ENCODE peak calls at places on chromosome 19, in five cellular contexts. One of them, this sample, is unnamed.

GRCh38 chr19:11581740-11582139 is 4.3 kb upstream of the ACP5 start:
- DNase-seq in bronchial epithelial cell: no peak
- DNase-seq in upper lobe of left lung: no peak
- DNase-seq in cardiac fibroblast: peak; percentile 46
- DNase-seq in SJSA1: no peak
- DNase-seq in this sample: no peak

GRCh38 chr19:48419158-48419920 is 25.9 kb downstream of the GRIN2D start:
- DNase-seq in bronchial epithelial cell: no peak
- DNase-seq in cardiac fibroblast: peak; percentile 39
- DNase-seq in SJSA1: no peak
- DNase-seq in upper lobe of left lung: peak; percentile 46
- DNase-seq in this sample: no peak

GRCh38 chr19:37718357-37718756 is 1.2 kb downstream of the ZNF607 start:
- DNase-seq in upper lobe of left lung: no peak
- DNase-seq in SJSA1: no peak
- DNase-seq in bronchial epithelial cell: peak; percentile 2
- DNase-seq in cardiac fibroblast: no peak
- DNase-seq in this sample: no peak

GRCh38 chr19:6588508-6589345 is 2.2 kb downstream of the CD70 start:
- DNase-seq in bronchial epithelial cell: no peak
- DNase-seq in SJSA1: peak; percentile 59
- DNase-seq in cardiac fibroblast: no peak
- DNase-seq in upper lobe of left lung: no peak
- DNase-seq in this sample: no peak

GRCh38 chr19:5957132-5957531 is 20.8 kb downstream of the RANBP3 start:
- DNase-seq in SJSA1: no peak
- DNase-seq in bronchial epithelial cell: peak; percentile 58
- DNase-seq in upper lobe of left lung: no peak
- DNase-seq in cardiac fibroblast: no peak
- DNase-seq in this sample: no peak

GRCh38 chr19:8423821-8424223 is 10.7 kb downstream of the MARCHF2 start:
- DNase-seq in upper lobe of left lung: peak; percentile 88
- DNase-seq in SJSA1: peak; percentile 96
- DNase-seq in cardiac fibroblast: peak; percentile 99
- DNase-seq in bronchial epithelial cell: peak; percentile 93
- DNase-seq in this sample: peak; percentile 83

GRCh38 chr19:53158119-53158656 is 665 bp downstream of the ZNF347 start:
- DNase-seq in bronchial epithelial cell: no peak
- DNase-seq in cardiac fibroblast: peak; percentile 31
- DNase-seq in SJSA1: peak; percentile 34
- DNase-seq in upper lobe of left lung: peak; percentile 28
- DNase-seq in this sample: no peak

GRCh38 chr19:38478273-38478971 is 44.9 kb downstream of the RYR1 start:
- DNase-seq in SJSA1: no peak
- DNase-seq in bronchial epithelial cell: peak; percentile 1
- DNase-seq in cardiac fibroblast: no peak
- DNase-seq in upper lobe of left lung: no peak
- DNase-seq in this sample: no peak

GRCh38 chr19:32364040-32364439 is 18.6 kb downstream of the ZNF507 start:
- DNase-seq in cardiac fibroblast: no peak
- DNase-seq in bronchial epithelial cell: no peak
- DNase-seq in upper lobe of left lung: no peak
- DNase-seq in SJSA1: no peak
- DNase-seq in this sample: no peak

GRCh38 chr19:54388001-54388802 is 23.5 kb upstream of the LAIR1 start:
- DNase-seq in cardiac fibroblast: no peak
- DNase-seq in SJSA1: no peak
- DNase-seq in bronchial epithelial cell: no peak
- DNase-seq in upper lobe of left lung: peak; percentile 62
- DNase-seq in this sample: no peak

GRCh38 chr19:46494936-46495788 is 505 bp downstream of the PNMA8B start:
- DNase-seq in SJSA1: no peak
- DNase-seq in bronchial epithelial cell: no peak
- DNase-seq in cardiac fibroblast: no peak
- DNase-seq in upper lobe of left lung: no peak
- DNase-seq in this sample: no peak

GRCh38 chr19:46068345-46069258 is 27.8 kb upstream of the IGFL4 start:
- DNase-seq in bronchial epithelial cell: peak; percentile 96
- DNase-seq in upper lobe of left lung: no peak
- DNase-seq in SJSA1: peak; percentile 90
- DNase-seq in cardiac fibroblast: peak; percentile 86
- DNase-seq in this sample: peak; percentile 61

GRCh38 chr19:38173324-38174041 is 50.5 kb downstream of the DPF1 start:
- DNase-seq in SJSA1: no peak
- DNase-seq in cardiac fibroblast: peak; percentile 13
- DNase-seq in bronchial epithelial cell: peak; percentile 86
- DNase-seq in upper lobe of left lung: no peak
- DNase-seq in this sample: peak; percentile 36

GRCh38 chr19:35006342-35006998 is 6.3 kb downstream of the GRAMD1A start:
- DNase-seq in bronchial epithelial cell: peak; percentile 88
- DNase-seq in cardiac fibroblast: peak; percentile 81
- DNase-seq in upper lobe of left lung: peak; percentile 80
- DNase-seq in SJSA1: no peak
- DNase-seq in this sample: no peak

GRCh38 chr19:10328558-10329429 is 4.5 kb downstream of the RAVER1 start:
- DNase-seq in bronchial epithelial cell: no peak
- DNase-seq in cardiac fibroblast: no peak
- DNase-seq in upper lobe of left lung: no peak
- DNase-seq in SJSA1: no peak
- DNase-seq in this sample: no peak

GRCh38 chr19:46076951-46077814 is 36.4 kb upstream of the IGFL4 start:
- DNase-seq in bronchial epithelial cell: peak; percentile 62
- DNase-seq in upper lobe of left lung: no peak
- DNase-seq in SJSA1: peak; percentile 88
- DNase-seq in cardiac fibroblast: peak; percentile 87
- DNase-seq in this sample: peak; percentile 24

GRCh38 chr19:55080915-55081772 is 5.5 kb downstream of the EPS8L1 start:
- DNase-seq in upper lobe of left lung: peak; percentile 91
- DNase-seq in SJSA1: peak; percentile 65
- DNase-seq in cardiac fibroblast: peak; percentile 74
- DNase-seq in bronchial epithelial cell: peak; percentile 76
- DNase-seq in this sample: no peak

GRCh38 chr19:35986664-35987570 is 8.1 kb upstream of the SDHAF1 start:
- DNase-seq in bronchial epithelial cell: no peak
- DNase-seq in upper lobe of left lung: no peak
- DNase-seq in SJSA1: no peak
- DNase-seq in cardiac fibroblast: no peak
- DNase-seq in this sample: no peak

GRCh38 chr19:38401148-38401547 is 1.7 kb upstream of the FAM98C start:
- DNase-seq in SJSA1: no peak
- DNase-seq in upper lobe of left lung: no peak
- DNase-seq in bronchial epithelial cell: peak; percentile 71
- DNase-seq in cardiac fibroblast: peak; percentile 51
- DNase-seq in this sample: no peak

GRCh38 chr19:58262922-58263296 is 15.8 kb upstream of the ZNF8 start:
- DNase-seq in cardiac fibroblast: no peak
- DNase-seq in upper lobe of left lung: no peak
- DNase-seq in SJSA1: no peak
- DNase-seq in bronchial epithelial cell: no peak
- DNase-seq in this sample: no peak

GRCh38 chr19:28465317-28466086 is 747.4 kb downstream of the UQCRFS1 start:
- DNase-seq in upper lobe of left lung: no peak
- DNase-seq in bronchial epithelial cell: peak; percentile 17
- DNase-seq in cardiac fibroblast: no peak
- DNase-seq in SJSA1: peak; percentile 11
- DNase-seq in this sample: no peak

GRCh38 chr19:35592226-35592625 is 6.3 kb downstream of the PMIS2 start:
- DNase-seq in upper lobe of left lung: no peak
- DNase-seq in SJSA1: no peak
- DNase-seq in cardiac fibroblast: peak; percentile 70
- DNase-seq in bronchial epithelial cell: peak; percentile 56
- DNase-seq in this sample: peak; percentile 7

GRCh38 chr19:44303976-44304568 is 753 bp downstream of the ZNF235 start:
- DNase-seq in upper lobe of left lung: no peak
- DNase-seq in SJSA1: no peak
- DNase-seq in bronchial epithelial cell: peak; percentile 18
- DNase-seq in cardiac fibroblast: no peak
- DNase-seq in this sample: peak; percentile 1

GRCh38 chr19:35404879-35405622 is 34.2 kb downstream of the GPR42 start:
- DNase-seq in bronchial epithelial cell: peak; percentile 94
- DNase-seq in SJSA1: peak; percentile 65
- DNase-seq in cardiac fibroblast: peak; percentile 93
- DNase-seq in upper lobe of left lung: no peak
- DNase-seq in this sample: peak; percentile 41

GRCh38 chr19:1312732-1313694 is 27.3 kb downstream of the EFNA2 start:
- DNase-seq in bronchial epithelial cell: peak; percentile 63
- DNase-seq in cardiac fibroblast: peak; percentile 19
- DNase-seq in upper lobe of left lung: no peak
- DNase-seq in SJSA1: no peak
- DNase-seq in this sample: no peak

GRCh38 chr19:42658148-42658547 is 63.4 kb upstream of the CEACAM8 start:
- DNase-seq in upper lobe of left lung: no peak
- DNase-seq in SJSA1: no peak
- DNase-seq in cardiac fibroblast: peak; percentile 4
- DNase-seq in bronchial epithelial cell: no peak
- DNase-seq in this sample: no peak

GRCh38 chr19:3358919-3359849 is 7.2 kb upstream of the NFIC start:
- DNase-seq in bronchial epithelial cell: no peak
- DNase-seq in upper lobe of left lung: peak; percentile 57
- DNase-seq in SJSA1: peak; percentile 41
- DNase-seq in cardiac fibroblast: peak; percentile 77
- DNase-seq in this sample: no peak

GRCh38 chr19:49224856-49225255 is 67.3 kb downstream of the TRPM4 start:
- DNase-seq in upper lobe of left lung: peak; percentile 42
- DNase-seq in bronchial epithelial cell: peak; percentile 42
- DNase-seq in SJSA1: peak; percentile 70
- DNase-seq in cardiac fibroblast: peak; percentile 70
- DNase-seq in this sample: no peak

GRCh38 chr19:18594096-18594823 is 5.7 kb downstream of the REX1BD start:
- DNase-seq in SJSA1: peak; percentile 47
- DNase-seq in bronchial epithelial cell: peak; percentile 32
- DNase-seq in cardiac fibroblast: peak; percentile 87
- DNase-seq in upper lobe of left lung: peak; percentile 77
- DNase-seq in this sample: peak; percentile 31

GRCh38 chr19:18593367-18594095 is 4.9 kb downstream of the REX1BD start:
- DNase-seq in bronchial epithelial cell: no peak
- DNase-seq in SJSA1: no peak
- DNase-seq in cardiac fibroblast: no peak
- DNase-seq in upper lobe of left lung: no peak
- DNase-seq in this sample: no peak

GRCh38 chr19:18596752-18597157 is 8.2 kb downstream of the REX1BD start:
- DNase-seq in SJSA1: no peak
- DNase-seq in bronchial epithelial cell: no peak
- DNase-seq in upper lobe of left lung: peak; percentile 51
- DNase-seq in cardiac fibroblast: peak; percentile 43
- DNase-seq in this sample: no peak

GRCh38 chr19:18591735-18592385 is 3.3 kb downstream of the REX1BD start:
- DNase-seq in cardiac fibroblast: no peak
- DNase-seq in bronchial epithelial cell: no peak
- DNase-seq in upper lobe of left lung: no peak
- DNase-seq in SJSA1: no peak
- DNase-seq in this sample: no peak

GRCh38 chr19:18594824-18595373 is 6.3 kb downstream of the REX1BD start:
- DNase-seq in cardiac fibroblast: no peak
- DNase-seq in upper lobe of left lung: no peak
- DNase-seq in bronchial epithelial cell: no peak
- DNase-seq in SJSA1: no peak
- DNase-seq in this sample: no peak
- H3K4me3 ChIP-seq in cardiac fibroblast: peak overlapping the region; percentile 36
- H3K4me3 ChIP-seq in upper lobe of left lung: no peak overlapping the region
- H3K4me3 ChIP-seq in bronchial epithelial cell: no peak overlapping the region
- H3K4me3 ChIP-seq in SJSA1: no peak overlapping the region
- H3K4me3 ChIP-seq in this sample: peak overlapping the region; percentile 46

DNA sequence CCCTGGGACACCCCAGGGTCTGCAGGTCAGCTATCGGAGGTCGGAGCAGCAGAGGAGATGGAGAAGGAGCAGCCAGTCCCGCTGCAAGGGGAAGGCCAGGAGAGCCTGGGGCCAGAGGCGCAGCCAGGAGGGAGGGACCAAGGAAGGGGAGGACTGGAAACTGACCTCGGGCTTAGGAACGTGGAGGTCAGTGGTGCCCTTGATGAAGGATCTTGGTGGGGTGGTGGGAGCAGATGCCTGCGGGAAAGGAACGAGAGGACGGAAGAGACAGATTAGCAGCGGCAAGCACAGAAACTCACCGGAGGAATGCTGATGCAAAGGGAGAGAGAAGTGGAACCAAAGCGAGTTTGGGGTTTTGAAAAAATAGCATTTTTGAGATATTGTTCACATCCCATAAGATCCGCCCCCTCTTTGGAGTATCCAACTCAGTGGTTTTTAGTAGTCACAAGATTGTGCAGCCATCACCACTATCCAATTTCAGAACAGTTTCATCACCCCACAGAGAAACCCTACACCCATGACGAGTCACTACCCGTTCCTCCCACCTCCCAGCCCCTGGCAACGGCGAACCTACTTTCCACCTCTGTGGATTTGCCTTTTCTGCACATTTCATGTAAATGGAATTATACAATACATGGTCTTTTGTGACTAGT is 22.1 kb downstream of the PLEKHF1 start:
- DNase-seq in cardiac fibroblast: peak; percentile 96
- DNase-seq in upper lobe of left lung: no peak
- DNase-seq in SJSA1: peak; percentile 71
- DNase-seq in bronchial epithelial cell: peak; percentile 79
- DNase-seq in this sample: peak; percentile 94
- H3K4me3 ChIP-seq in cardiac fibroblast: peak overlapping the region; percentile 50
- H3K4me3 ChIP-seq in upper lobe of left lung: no peak overlapping the region
- H3K4me3 ChIP-seq in SJSA1: peak overlapping the region; percentile 26
- H3K4me3 ChIP-seq in bronchial epithelial cell: no peak overlapping the region
- H3K4me3 ChIP-seq in this sample: peak overlapping the region; percentile 39

GRCh38 chr19:39480337-39481228 is at the start of gene TIMM50:
- DNase-seq in bronchial epithelial cell: peak; percentile 82
- DNase-seq in SJSA1: peak; percentile 94
- DNase-seq in upper lobe of left lung: peak; percentile 96
- DNase-seq in cardiac fibroblast: peak; percentile 94
- DNase-seq in this sample: peak; percentile 71
- H3K4me3 ChIP-seq in bronchial epithelial cell: peak within 1 kb of the TSS; percentile 69
- H3K4me3 ChIP-seq in SJSA1: peak within 1 kb of the TSS; percentile 87
- H3K4me3 ChIP-seq in upper lobe of left lung: peak within 1 kb of the TSS; percentile 99
- H3K4me3 ChIP-seq in cardiac fibroblast: peak within 1 kb of the TSS; percentile 99
- H3K4me3 ChIP-seq in this sample: peak within 1 kb of the TSS; percentile 100

GRCh38 chr19:56423985-56424353 is 19.8 kb downstream of the ZNF583 start:
- DNase-seq in upper lobe of left lung: no peak
- DNase-seq in SJSA1: peak; percentile 1
- DNase-seq in cardiac fibroblast: no peak
- DNase-seq in bronchial epithelial cell: peak; percentile 1
- DNase-seq in this sample: no peak

DNA sequence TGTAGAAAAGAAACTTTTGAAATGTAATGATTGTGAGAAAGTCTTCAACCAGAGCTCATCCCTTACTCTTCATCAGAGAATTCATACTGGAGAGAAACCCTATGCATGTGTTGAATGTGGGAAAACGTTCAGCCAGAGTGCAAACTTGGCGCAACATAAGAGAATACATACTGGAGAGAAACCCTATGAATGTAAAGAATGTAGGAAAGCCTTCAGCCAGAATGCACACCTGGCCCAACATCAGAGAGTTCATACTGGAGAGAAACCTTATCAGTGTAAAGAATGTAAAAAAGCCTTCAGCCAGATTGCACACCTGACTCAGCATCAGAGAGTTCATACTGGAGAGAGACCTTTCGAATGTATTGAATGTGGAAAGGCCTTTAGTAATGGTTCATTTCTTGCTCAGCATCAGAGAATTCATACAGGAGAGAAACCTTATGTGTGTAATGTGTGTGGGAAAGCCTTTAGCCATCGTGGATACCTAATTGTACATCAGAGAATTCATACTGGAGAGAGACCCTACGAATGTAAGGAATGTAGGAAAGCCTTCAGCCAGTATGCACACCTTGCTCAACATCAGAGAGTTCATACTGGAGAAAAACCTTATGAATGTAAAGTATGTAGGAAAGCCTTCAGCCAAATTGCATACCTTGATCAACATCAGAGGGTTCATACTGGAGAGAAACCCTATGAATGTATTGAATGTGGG is 19.3 kb downstream of the ZNF583 start:
- DNase-seq in upper lobe of left lung: no peak
- DNase-seq in SJSA1: peak; percentile 0
- DNase-seq in bronchial epithelial cell: no peak
- DNase-seq in cardiac fibroblast: no peak
- DNase-seq in this sample: no peak
- H3K4me3 ChIP-seq in upper lobe of left lung: no peak overlapping the region
- H3K4me3 ChIP-seq in SJSA1: no peak overlapping the region
- H3K4me3 ChIP-seq in bronchial epithelial cell: no peak overlapping the region
- H3K4me3 ChIP-seq in cardiac fibroblast: no peak overlapping the region
- H3K4me3 ChIP-seq in this sample: no peak overlapping the region

This sample was measured in skeletal muscle cell.